ENCODE peak calls at places on chromosomes 2 and 18, in six cellular contexts. U is foreskin fibroblast, P is lower leg skin, H is GM12878, C is left lung, T is PC-9. B is an unnamed sample.

GRCh38 chr2:35973132-35973736 is 382.3 kb upstream of the CRIM1 start:
- DNase-seq in H (no peak), T (peak; percentile 9), P (no peak), U (peak; percentile 0), C (no peak), B (no peak)

GRCh38 chr2:105118960-105119359 is 81.1 kb downstream of the MRPS9 start:
- DNase-seq in C (no peak), P (no peak), U (no peak), H (no peak), T (no peak), B (no peak)

GRCh38 chr2:155975734-155976133 is 356.8 kb downstream of the NR4A2 start:
- DNase-seq in P (no peak), U (no peak), H (no peak), C (no peak), T (no peak), B (no peak)

GRCh38 chr18:27473359-27473758 is 288.3 kb upstream of the CHST9 start:
- DNase-seq in H (no peak), U (no peak), T (no peak), P (no peak), C (no peak), B (no peak)

GRCh38 chr2:129092871-129093385 is 774.3 kb upstream of the HS6ST1 start:
- DNase-seq in P (no peak), T (no peak), H (no peak), U (no peak), C (no peak), B (no peak)

GRCh38 chr18:43952398-43952797 is 675.1 kb upstream of the SYT4 start:
- DNase-seq in C (no peak), H (no peak), P (no peak), U (peak; percentile 69), T (no peak), B (no peak)

GRCh38 chr18:29123706-29124530 is 947.0 kb upstream of the CDH2 start:
- DNase-seq in U (no peak), H (no peak), P (no peak), T (no peak), C (no peak), B (no peak)

GRCh38 chr18:903703-904102 is 968 bp upstream of the ADCYAP1 start:
- DNase-seq in T (peak; percentile 48), P (peak; percentile 83), C (peak; percentile 71), U (peak; percentile 61), H (no peak), B (no peak)

GRCh38 chr2:239157766-239158165 is 243.1 kb downstream of the HDAC4 start:
- DNase-seq in T (peak; percentile 63), H (no peak), U (peak; percentile 13), C (peak; percentile 85), P (peak; percentile 83), B (peak; percentile 35)

GRCh38 chr2:139946690-139947089 is 1166.5 kb upstream of the NXPH2 start:
- DNase-seq in H (no peak), P (no peak), T (no peak), C (no peak), U (no peak), B (no peak)

GRCh38 chr18:38790786-38791185 is 1225.2 kb upstream of the CELF4 start:
- DNase-seq in P (no peak), T (no peak), C (no peak), H (no peak), U (no peak), B (no peak)

GRCh38 chr2:127422631-127423475 is 4.6 kb downstream of the PROC start:
- DNase-seq in T (peak; percentile 43), U (no peak), H (no peak), C (peak; percentile 87), P (peak; percentile 81), B (peak; percentile 69)

GRCh38 chr18:37348729-37349128 is 216.9 kb downstream of the CELF4 start:
- DNase-seq in C (no peak), P (no peak), T (no peak), H (no peak), U (no peak), B (no peak)

GRCh38 chr2:110827518-110827917 is 95.1 kb downstream of the ACOXL start:
- DNase-seq in T (no peak), U (no peak), H (no peak), P (no peak), C (no peak), B (no peak)

GRCh38 chr2:45406626-45407025 is 204.4 kb downstream of the SRBD1 start:
- DNase-seq in H (no peak), T (no peak), P (no peak), U (peak; percentile 27), C (no peak), B (no peak)

GRCh38 chr2:63425606-63426005 is 162.7 kb downstream of the WDPCP start:
- DNase-seq in C (no peak), H (no peak), P (no peak), U (peak; percentile 35), T (no peak), B (no peak)

GRCh38 chr2:71358931-71359671 is 27.5 kb downstream of the ZNF638 start:
- DNase-seq in P (no peak), H (no peak), U (peak; percentile 77), C (no peak), T (no peak), B (no peak)

GRCh38 chr2:42048318-42049251 is 764 bp downstream of the PKDCC start:
- DNase-seq in U (peak; percentile 59), T (peak; percentile 15), H (no peak), C (no peak), P (no peak), B (no peak)

DNA sequence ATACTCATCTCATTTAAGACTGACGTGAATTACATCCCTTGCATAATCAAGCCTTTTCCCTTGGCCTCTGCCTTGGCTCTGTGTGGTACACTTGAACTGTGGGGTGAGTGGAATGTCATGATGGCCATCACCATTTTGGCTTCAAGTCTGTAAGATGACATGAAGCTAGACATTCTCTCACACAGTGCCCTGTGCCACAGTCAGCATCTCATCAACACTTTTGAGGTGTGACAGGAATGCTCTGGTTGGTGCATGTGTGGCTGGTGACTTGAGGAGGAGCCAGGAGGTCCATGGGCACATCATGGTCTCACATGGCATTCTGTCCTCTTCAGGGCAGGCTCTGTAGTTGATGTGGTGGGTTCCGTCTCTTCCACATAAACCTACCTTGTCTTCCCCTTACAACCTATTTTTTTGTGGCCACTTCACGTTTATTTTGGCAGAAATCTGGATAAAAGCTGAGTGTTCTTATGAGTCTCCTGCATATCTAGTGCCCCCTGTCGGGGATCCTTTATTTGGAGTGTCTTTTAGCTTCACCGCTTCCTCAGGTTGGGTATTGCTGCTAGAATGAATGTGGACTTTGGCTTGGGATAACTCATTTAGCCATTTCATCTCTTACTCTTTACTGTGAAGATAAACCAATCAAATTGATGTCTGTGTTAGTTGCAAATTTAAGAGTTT is 28.1 kb downstream of the MAP4K4 start:
- DNase-seq in C (no peak), U (peak; percentile 33), T (no peak), P (no peak), H (no peak), B (no peak)
- TF ChIP-seq CTCF in C (no peak), U (no peak), T (no peak), P (no peak), H (peak; percentile 21), B (peak; percentile 41)

GRCh38 chr2:120204417-120204816 is 18.8 kb downstream of the TMEM185B start:
- DNase-seq in P (no peak), H (no peak), T (no peak), C (no peak), U (no peak), B (no peak)

GRCh38 chr2:120204945-120205670 is 18.1 kb downstream of the TMEM185B start:
- DNase-seq in C (no peak), U (no peak), T (no peak), H (no peak), P (no peak), B (no peak)

GRCh38 chr2:120205901-120206581 is 17.2 kb downstream of the TMEM185B start:
- DNase-seq in H (no peak), T (no peak), C (no peak), P (peak; percentile 83), U (no peak), B (no peak)

GRCh38 chr2:120203341-120204021 is 19.7 kb downstream of the TMEM185B start:
- DNase-seq in U (no peak), C (no peak), T (no peak), H (no peak), P (no peak), B (no peak)

GRCh38 chr2:120204022-120204405 is 19.2 kb downstream of the TMEM185B start:
- DNase-seq in P (no peak), H (no peak), T (no peak), U (no peak), C (no peak), B (no peak)
- TF ChIP-seq CTCF in P (no peak), H (no peak), T (peak; percentile 20), U (no peak), C (no peak), B (no peak)

DNA sequence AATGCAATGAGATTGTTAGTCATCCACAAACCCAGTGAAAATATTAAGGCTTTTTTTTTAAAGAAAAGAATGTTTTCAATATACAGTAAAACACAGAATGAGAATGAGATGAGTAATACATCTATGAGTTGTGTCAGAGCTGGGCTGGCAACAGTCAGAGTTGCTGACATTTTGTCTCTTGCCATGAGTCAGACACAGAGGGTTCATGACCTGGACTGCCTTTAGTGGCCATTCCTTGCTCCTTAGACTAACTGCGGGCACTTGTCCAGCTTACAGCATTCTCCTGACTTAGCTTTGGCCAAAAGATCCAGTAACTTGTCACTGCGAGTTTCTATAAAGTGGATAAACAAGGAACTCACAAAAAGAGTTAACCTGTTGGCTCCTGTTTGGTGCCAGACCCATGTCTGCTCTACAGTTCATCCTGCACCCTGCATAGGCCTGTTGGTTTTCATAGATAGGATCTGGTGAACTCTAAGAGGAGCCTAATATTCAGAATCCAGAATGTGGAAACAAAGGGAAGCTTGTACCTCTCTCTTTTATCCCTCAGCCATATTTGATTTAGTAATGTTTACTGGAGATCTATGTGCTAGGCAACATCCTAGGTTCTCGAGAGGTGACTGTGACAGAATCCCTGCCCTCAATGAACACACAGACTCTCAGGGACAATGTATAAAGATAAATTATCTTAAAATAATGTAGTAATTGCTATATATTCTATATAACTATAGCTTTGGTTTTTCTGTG is 391.5 kb upstream of the VWC2L start:
- DNase-seq in H (no peak), P (no peak), U (peak; percentile 98), C (no peak), T (peak; percentile 85), B (no peak)
- TF ChIP-seq CTCF in H (no peak), P (no peak), U (no peak), C (no peak), T (no peak), B (no peak)

GRCh38 chr2:14634885-14635871 is 2.7 kb downstream of the LRATD1 start:
- DNase-seq in U (peak; percentile 79), P (peak; percentile 94), C (peak; percentile 90), H (no peak), T (peak; percentile 74), B (no peak)
- TF ChIP-seq CTCF in U (peak; percentile 8), P (no peak), C (no peak), H (no peak), T (no peak), B (no peak)

GRCh38 chr2:160918909-160919503 is 241.2 kb upstream of the TANK start:
- DNase-seq in T (peak; percentile 31), U (peak; percentile 71), P (peak; percentile 86), H (no peak), C (peak; percentile 85), B (peak; percentile 53)
- TF ChIP-seq CTCF in T (peak; percentile 59), U (peak; percentile 26), P (no peak), H (peak; percentile 54), C (peak; percentile 58), B (peak; percentile 84)

DNA sequence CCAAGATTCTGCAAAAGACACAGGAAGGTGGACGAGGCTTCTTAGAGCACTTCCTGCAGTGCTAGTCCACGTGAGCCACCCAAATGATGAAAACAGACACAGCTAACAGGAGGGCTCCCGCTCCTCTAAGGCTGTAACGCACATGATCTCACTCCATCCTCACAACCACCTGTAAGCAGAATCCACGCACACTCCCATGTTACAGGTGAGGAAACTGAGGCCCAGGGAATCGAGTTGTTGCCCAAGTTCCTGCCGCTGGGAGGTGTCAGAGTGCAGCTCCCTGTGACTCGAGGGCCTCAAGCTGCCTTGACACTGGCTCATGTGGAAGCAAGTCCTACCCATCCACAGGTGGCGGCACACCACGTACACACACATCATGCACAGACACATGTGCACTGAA is 4.4 kb downstream of the DNMT3A start:
- DNase-seq in T (no peak), U (no peak), H (no peak), P (no peak), C (no peak), B (no peak)
- TF ChIP-seq CTCF in T (no peak), U (no peak), H (no peak), P (no peak), C (no peak), B (no peak)